ENCODE peak calls at places on chromosomes 7 and 10, in four cellular contexts. D is WERI-Rb-1, R is Peyer's patch, O is psoas muscle. K is an unnamed sample. For H3K36me3, the result is how much of the 10 kb centered on the place peaks cover.

GRCh38 chr7:44307905-44308740 is 17.3 kb downstream of the CAMK2B start:
- DNase-seq in D (no peak), O (peak), R (no peak), K (peak)

GRCh38 chr7:20329389-20330175 is 1.1 kb upstream of the ITGB8 start:
- DNase-seq in R (peak), O (peak), D (peak), K (peak)

GRCh38 chr10:122140477-122140902 is 130.6 kb upstream of the BTBD16 start:
- DNase-seq in D (no peak), R (no peak), O (peak), K (no peak)

GRCh38 chr10:84829121-84829520 is 500.7 kb downstream of the CCSER2 start:
- DNase-seq in R (no peak), D (no peak), O (no peak), K (no peak)

GRCh38 chr7:130639391-130639790 is 29.2 kb downstream of the COPG2 start:
- DNase-seq in R (no peak), D (no peak), O (no peak), K (no peak)

GRCh38 chr10:58373446-58373834 is 11.8 kb upstream of the TFAM start:
- DNase-seq in O (no peak), R (no peak), D (no peak), K (no peak)

GRCh38 chr7:79778786-79779382 is 325.4 kb upstream of the MAGI2 start:
- DNase-seq in R (no peak), O (no peak), D (no peak), K (no peak)

GRCh38 chr10:112202076-112202475 is 18.5 kb upstream of the GPAM start:
- DNase-seq in R (no peak), O (no peak), D (no peak), K (no peak)

GRCh38 chr10:21694646-21695045 is 160.6 kb downstream of the MLLT10 start:
- DNase-seq in R (no peak), D (no peak), O (no peak), K (no peak)

GRCh38 chr10:79264942-79265341 is 82.3 kb upstream of the PPIF start:
- DNase-seq in O (peak), D (no peak), R (no peak), K (no peak)

GRCh38 chr7:30617359-30617758 is 22.7 kb downstream of the GARS1 start:
- DNase-seq in D (no peak), R (no peak), O (no peak), K (no peak)
- H3K36me3 ChIP-seq in D (half or more), R (under half), O (under half), K (half or more)

DNA sequence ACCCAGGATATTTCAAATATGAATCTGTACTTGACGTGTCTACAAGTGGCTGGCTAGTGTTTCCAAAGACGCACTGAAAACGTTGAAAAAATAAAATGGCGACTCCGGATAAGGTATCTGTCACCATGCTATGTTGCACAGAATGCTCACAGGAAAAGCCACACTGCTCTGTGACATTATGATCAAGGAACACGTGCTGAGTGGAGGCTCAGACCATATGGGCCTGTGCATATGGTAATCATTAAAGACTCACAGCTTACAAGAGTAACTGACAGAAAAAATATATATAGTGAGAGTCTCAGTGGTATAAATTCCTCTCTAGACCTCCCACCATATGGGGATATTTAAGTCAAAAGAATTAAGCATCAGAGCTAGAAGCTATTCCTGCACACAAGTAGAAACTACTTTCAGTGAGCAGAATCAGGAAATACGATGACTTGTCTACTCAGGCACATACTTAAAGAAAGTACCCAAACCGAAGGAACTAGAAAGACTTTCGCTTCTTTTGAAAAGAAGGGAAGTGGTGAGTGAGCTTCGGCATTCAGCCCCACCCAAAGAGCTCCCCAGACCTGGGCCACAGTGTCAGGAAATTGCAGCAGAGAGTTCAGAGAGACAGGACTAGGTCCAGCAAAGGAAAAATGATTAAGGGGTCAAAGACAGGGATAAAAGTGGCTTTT is 65.1 kb upstream of the MPP7 start:
- DNase-seq in O (no peak), D (peak), R (peak), K (peak)
- H3K4me3 ChIP-seq in O (no peak), D (no peak), R (no peak), K (no peak)

DNA sequence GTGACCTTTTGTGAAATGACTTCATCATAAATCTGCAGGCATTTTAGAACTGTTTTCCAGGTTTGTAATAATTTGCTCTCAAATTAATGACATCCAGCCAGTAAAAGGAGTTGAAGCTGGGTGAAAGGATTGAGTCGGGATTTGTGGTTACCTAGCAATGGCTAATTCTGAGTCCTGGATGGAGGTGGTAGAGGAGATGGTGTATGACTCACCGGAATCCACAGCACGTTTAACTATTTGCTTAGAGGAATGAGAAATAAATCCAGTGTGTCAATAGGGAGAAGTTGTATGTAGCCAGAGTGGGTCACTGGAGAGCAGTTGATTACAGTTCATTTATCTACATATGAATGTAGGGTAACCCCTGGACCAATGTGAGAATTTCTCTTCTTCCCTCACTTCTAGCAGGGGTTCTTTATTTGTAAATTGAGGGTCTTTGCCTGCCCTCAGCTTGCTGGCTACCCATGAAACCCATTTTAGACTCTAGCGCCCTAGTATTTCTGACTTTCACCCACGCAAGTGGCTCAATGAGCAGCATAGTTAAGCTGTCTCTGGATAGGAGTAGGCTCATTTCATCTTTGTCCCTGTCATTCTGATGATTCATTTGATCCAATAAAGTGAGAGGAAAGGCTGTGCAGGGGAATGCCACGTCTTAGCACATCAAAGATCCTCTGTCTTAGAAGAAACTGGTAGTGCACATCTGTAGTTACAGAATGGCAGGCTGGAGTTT is 547.8 kb downstream of the SORCS3 start:
- DNase-seq in D (peak), O (no peak), R (no peak), K (no peak)
- H3K27ac ChIP-seq in D (no peak), O (no peak), R (no peak), K (no peak)

DNA sequence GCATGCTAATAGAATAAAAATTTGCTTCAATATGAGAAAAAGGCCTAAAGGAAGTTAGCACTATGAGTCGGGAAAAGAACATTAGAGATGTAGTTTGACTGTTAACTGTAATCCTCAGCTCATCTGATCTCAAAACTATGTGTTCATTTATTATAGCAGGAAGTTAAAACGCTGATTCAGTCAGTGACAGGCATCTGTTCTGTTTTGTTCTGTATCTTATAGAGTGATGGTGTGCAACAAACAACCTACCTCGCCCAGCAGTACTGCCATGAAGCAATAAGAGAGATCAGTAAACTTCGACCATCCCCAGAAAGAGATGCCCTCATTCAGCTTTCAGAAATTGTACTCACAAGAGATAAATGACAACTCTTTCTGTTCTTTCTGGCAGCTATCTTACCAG is 48.6 kb downstream of the PDSS1 start:
- DNase-seq in O (no peak), D (no peak), R (no peak), K (no peak)
- H3K36me3 ChIP-seq in O (under half), D (under half), R (under half), K (half or more)

DNA sequence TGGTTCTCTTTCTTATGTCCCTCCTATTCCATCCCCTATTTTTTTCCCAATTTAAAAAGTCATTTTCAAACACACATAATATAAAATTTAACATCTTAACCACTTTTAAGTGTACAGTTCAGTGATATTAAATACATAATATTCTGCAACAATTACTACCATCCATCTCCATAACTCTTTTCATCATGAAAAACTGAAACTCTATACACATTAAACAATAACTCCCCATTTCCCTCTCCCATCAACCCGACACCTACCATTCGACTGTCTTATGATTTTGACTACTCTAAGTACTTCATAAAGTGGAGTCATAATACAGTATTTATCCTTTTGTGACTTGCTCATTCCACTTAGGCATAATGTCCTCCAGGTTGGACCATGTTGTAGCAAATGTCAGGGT is 2.6 kb downstream of the KIF11 start:
- DNase-seq in O (no peak), R (no peak), D (no peak), K (no peak)
- H3K4me3 ChIP-seq in O (no peak), R (no peak), D (no peak), K (no peak)

K was measured in spleen.